ENCODE peak calls at places on chromosomes 4 and X, in nine cellular contexts. J is upper lobe of right lung; X is CD8-positive, alpha-beta memory T cell; N is H7; A is CD8-positive, alpha-beta T cell; P is HAP-1; C is trophoblast cell; I is SK-N-SH; R is kidney epithelial cell. F is an unnamed sample.
A peak's percentile ranks its signal among the peaks of the same experiment; 100 is the strongest.

GRCh38 chrX:116318672-116319071 is 117.7 kb upstream of the SLC6A14 start:
- DNase-seq in R (peak; percentile 4), N (no peak), J (no peak), A (no peak), C (no peak), P (no peak), I (no peak), X (no peak), F (peak; percentile 53)

GRCh38 chr4:173498771-173499170 is 31.3 kb downstream of the HAND2 start:
- DNase-seq in I (no peak), R (no peak), A (no peak), N (no peak), X (no peak), C (no peak), P (no peak), J (no peak), F (no peak)

GRCh38 chr4:144646523-144647094 is 653 bp downstream of the HHIP start:
- DNase-seq in A (no peak), X (no peak), C (no peak), J (no peak), I (peak; percentile 62), N (peak; percentile 44), P (peak; percentile 70), R (no peak), F (no peak)

GRCh38 chrX:21747523-21747922 is 10.4 kb downstream of the SMPX start:
- DNase-seq in J (no peak), P (peak; percentile 49), I (no peak), X (no peak), N (peak; percentile 12), A (no peak), R (no peak), C (no peak), F (no peak)

GRCh38 chr4:4946416-4946815 is 72.8 kb downstream of the CYTL1 start:
- DNase-seq in I (no peak), R (no peak), A (no peak), X (no peak), C (no peak), P (no peak), J (no peak), N (no peak), F (no peak)

GRCh38 chrX:46803140-46803539 is 33.7 kb upstream of the RP2 start:
- DNase-seq in P (peak; percentile 25), J (no peak), I (no peak), C (no peak), N (no peak), A (no peak), X (no peak), R (no peak), F (no peak)

GRCh38 chrX:13826770-13827169 is 9.9 kb upstream of the GPM6B start:
- DNase-seq in X (no peak), N (no peak), J (no peak), P (no peak), C (no peak), R (no peak), I (no peak), A (no peak), F (no peak)

GRCh38 chr4:15894923-15895411 is 43.6 kb downstream of the FGFBP1 start:
- DNase-seq in J (no peak), C (peak; percentile 47), R (no peak), A (no peak), I (no peak), X (no peak), N (no peak), P (no peak), F (peak; percentile 92)

GRCh38 chr4:518569-519083 is 19.6 kb downstream of the PIGG start:
- DNase-seq in C (no peak), N (peak; percentile 62), X (no peak), I (no peak), A (no peak), R (no peak), P (no peak), J (no peak), F (no peak)

GRCh38 chr4:517806-518070 is 18.7 kb downstream of the PIGG start:
- DNase-seq in J (no peak), I (no peak), C (no peak), N (no peak), P (no peak), X (no peak), R (no peak), A (no peak), F (no peak)

GRCh38 chr4:517061-517805 is 18.2 kb downstream of the PIGG start:
- DNase-seq in C (no peak), X (no peak), J (no peak), I (no peak), R (no peak), A (no peak), N (no peak), P (no peak), F (no peak)

GRCh38 chr4:513327-513726 is 14.3 kb downstream of the PIGG start:
- DNase-seq in R (no peak), N (no peak), A (no peak), P (no peak), I (no peak), X (no peak), C (no peak), J (no peak), F (no peak)

DNA sequence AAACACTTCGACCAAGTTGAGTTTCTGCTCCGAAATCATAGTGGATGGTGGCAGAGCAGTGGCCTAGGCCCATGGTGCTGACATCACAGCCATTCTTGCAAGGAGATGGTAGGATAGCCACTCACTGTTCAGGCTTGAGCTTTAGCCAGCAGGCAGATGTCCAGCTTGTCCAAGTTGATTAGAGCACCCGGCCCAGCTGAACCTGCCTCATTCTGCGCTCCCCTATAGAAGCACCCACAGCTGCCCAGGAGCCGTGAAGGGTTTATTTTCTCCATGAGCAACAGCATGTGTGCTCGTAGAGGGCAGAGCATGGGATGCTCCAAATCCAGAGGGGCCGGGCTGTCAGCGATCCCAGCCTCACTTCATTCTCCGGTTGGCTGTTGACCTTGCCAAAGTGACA is 16.2 kb downstream of the PIGG start:
- DNase-seq in J (no peak), N (no peak), X (no peak), I (no peak), A (no peak), R (no peak), C (no peak), P (no peak), F (no peak)
- H3K36me3 ChIP-seq in J (peaks cover 50% of the 10 kb centered on the region), N (peaks cover 13% of the 10 kb centered on the region), X (peaks cover 27% of the 10 kb centered on the region), I (peaks cover 31% of the 10 kb centered on the region), A (peaks cover 26% of the 10 kb centered on the region), R (peaks cover 1% of the 10 kb centered on the region), C (peaks cover 60% of the 10 kb centered on the region), P (peaks cover 34% of the 10 kb centered on the region), F (peaks cover 8% of the 10 kb centered on the region)

DNA sequence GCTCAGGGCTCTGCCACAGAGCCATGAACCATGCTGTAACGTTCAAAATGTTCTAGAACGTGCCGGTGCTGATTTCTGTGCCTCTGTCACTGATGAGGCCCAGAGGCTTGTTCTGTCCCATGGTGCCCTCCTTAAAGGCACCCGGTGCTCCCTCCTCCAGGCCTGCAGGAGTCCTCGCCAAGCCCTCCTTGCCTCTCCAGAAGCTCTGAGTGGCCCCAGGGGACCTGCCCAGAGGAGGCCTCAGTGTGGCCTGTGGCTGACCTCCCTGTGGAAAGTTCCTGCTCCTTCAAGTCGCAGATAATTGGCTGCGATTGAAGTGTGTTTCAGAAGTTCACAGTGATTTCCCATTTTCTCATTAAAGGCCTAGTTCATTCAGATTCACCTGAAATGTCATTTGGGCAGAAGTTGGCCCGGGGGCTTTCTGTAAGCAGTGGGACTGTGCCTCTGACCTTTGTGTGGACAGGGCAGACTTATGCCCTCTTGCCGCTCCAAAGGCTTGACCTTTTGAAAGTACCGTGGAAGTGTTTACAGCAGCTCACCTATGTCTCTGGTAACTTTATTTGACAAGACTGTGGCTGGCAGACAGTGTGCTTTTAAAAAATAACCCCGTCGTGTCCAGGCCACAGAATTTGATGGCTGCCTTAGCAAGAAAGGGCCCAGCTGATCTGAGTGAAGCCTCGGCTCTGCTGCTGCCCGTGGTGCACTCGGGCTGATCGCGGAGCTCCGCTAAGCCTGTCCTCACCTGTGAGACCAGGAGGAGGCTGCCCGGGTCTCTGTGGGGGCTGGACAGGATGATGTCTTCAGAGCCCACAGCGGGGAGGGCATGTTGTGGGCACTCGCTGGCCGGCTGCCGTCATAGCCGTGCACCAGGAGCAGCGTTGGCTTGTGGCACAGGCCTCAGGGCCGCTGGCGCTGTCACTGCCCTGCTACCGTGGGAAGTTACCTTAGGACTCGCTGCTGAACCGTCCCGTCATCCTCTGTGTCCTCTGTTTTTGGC is 25.3 kb downstream of the TRMT44 start:
- DNase-seq in A (no peak), R (no peak), C (no peak), I (no peak), N (no peak), J (no peak), P (no peak), X (no peak), F (no peak)
- H3K36me3 ChIP-seq in A (peaks cover 18% of the 10 kb centered on the region), R (peaks cover 1% of the 10 kb centered on the region), C (peaks cover 43% of the 10 kb centered on the region), I (peaks cover 7% of the 10 kb centered on the region), N (peaks cover 16% of the 10 kb centered on the region), J (peaks cover 66% of the 10 kb centered on the region), P (peaks cover 43% of the 10 kb centered on the region), X (peaks cover 17% of the 10 kb centered on the region), F (peaks cover 20% of the 10 kb centered on the region)

DNA sequence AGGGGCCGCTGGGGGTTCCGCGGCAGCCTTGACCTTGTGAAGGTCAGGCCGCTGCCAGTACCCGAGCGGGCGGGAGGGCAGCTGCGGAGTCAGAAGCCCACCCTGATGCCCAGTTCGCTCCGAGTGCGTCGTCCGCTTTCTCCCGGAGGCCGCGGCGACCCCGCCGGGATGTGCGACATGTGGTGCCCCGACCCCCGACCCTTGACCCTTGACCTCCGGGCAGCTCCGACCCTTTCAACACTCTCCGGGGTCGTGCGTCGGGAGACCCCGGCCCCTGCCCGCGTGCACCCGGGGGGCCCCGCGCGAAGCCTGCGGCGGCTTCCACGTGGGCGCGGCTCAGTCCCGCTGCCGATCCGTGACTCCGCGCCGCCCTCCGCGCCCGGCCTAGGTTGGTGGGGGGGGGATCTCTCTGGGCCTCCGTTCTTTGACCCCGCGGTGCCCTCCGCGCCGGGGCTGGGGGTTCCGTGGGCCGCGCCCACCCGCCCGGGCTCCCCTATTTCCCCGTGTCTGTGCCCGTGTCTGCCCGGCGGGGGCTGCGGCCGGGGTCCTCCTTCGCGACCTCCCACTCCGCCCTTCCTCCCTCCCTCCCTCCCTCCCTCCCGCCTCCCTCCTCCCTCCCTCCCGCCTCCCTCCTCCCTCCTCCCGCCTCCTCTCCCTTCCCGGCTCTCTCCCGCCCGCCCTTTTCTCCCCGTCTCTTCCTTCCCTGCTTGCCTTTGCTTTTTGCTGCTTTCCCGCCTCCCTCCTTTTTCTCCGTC is 640 bp upstream of the SLC25A6 start:
- DNase-seq in A (no peak), N (peak; percentile 84), X (no peak), P (peak; percentile 88), J (peak; percentile 86), I (peak; percentile 81), R (no peak), C (peak; percentile 71), F (peak; percentile 23)
- H3K36me3 ChIP-seq in A (peaks cover 35% of the 10 kb centered on the region), N (peaks cover 42% of the 10 kb centered on the region), X (peaks cover 30% of the 10 kb centered on the region), P (peaks cover 53% of the 10 kb centered on the region), J (peaks cover 29% of the 10 kb centered on the region), I (peaks cover 38% of the 10 kb centered on the region), R (peaks cover 11% of the 10 kb centered on the region), C (peaks cover 30% of the 10 kb centered on the region), F (peaks cover 19% of the 10 kb centered on the region)

DNA sequence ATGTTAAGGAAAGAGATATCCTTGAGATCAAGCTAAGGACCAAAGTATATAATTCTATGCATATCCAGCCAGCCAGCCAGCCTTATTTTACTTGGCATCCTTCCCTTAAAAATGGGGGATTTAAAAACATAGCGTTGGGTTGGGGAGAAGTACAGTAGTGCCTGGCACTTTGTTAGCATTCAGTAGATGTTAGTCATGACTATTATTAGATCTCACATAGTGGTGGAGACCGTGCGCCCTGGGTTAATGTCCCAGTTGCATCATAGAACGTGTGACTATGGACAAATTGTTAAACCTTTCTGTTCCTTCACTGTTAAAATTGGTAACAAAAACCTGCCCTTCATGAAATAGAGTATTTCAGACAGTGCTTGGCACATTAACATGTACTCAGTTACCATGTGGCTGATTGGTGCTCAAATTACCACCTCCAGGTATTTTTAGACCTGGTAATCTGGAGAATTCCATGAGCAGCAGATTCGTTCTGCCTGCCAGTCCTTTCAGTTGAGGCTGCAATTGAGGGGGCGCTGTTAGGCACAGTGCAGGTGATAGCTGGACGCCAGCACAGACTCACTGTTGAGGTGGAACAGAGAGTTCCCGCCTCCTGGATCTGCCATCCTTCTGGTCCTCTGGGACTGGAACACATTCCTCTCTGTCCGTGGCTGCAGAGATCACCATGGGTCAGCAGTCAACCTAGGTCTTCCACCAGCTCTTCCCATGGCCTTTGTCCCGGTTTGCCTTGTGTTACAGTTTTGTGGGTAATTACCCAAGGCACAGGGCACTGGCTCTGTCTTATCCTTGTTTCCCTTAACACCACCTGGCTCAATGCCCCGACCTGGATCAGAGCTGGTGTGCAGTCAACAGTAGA is 31.7 kb downstream of the RBBP7 start:
- DNase-seq in X (no peak), R (peak; percentile 42), P (no peak), I (no peak), C (no peak), J (no peak), N (peak; percentile 18), A (no peak), F (peak; percentile 26)
- H3K36me3 ChIP-seq in X (peaks cover 18% of the 10 kb centered on the region), R (peaks cover 3% of the 10 kb centered on the region), P (peaks cover 90% of the 10 kb centered on the region), I (peaks cover 48% of the 10 kb centered on the region), C (peaks cover 15% of the 10 kb centered on the region), J (peaks cover 12% of the 10 kb centered on the region), N (peaks cover 38% of the 10 kb centered on the region), A (peaks cover 24% of the 10 kb centered on the region), F (peaks cover 3% of the 10 kb centered on the region)